ENCODE peak calls at places on chromosomes 3 and 15, in five cellular contexts. C, V, L, S and R are unnamed samples.

GRCh38 chr15:42994546-42994945 is 74.0 kb upstream of the TTBK2 start:
- DNase-seq in C (no peak), V (no peak), L (no peak), S (no peak), R (no peak)

GRCh38 chr15:67946701-67947100 is 106.9 kb upstream of the RNU6-1 start:
- DNase-seq in C (no peak), V (no peak), L (no peak), S (no peak), R (no peak)

GRCh38 chr15:78364233-78364632 is 24.1 kb downstream of the CRABP1 start:
- DNase-seq in C (peak), V (no peak), L (peak), S (no peak), R (no peak)

GRCh38 chr15:49225572-49226281 is 55.7 kb downstream of the GALK2 start:
- DNase-seq in C (no peak), V (no peak), L (no peak), S (peak), R (no peak)

GRCh38 chr3:64766463-64766862 is 78.7 kb upstream of the ADAMTS9 start:
- DNase-seq in C (no peak), V (no peak), L (no peak), S (no peak), R (no peak)

GRCh38 chr15:100457201-100457600 is 71.5 kb downstream of the CERS3 start:
- DNase-seq in C (no peak), V (no peak), L (no peak), S (no peak), R (no peak)

GRCh38 chr15:91472316-91472756 is 372.3 kb downstream of the SV2B start:
- DNase-seq in C (no peak), V (no peak), L (no peak), S (no peak), R (no peak)

GRCh38 chr3:192514754-192515660 is 212.3 kb downstream of the FGF12 start:
- DNase-seq in C (peak), V (no peak), L (peak), S (peak), R (no peak)

GRCh38 chr15:68775671-68776476 is 44.8 kb downstream of the ANP32A start:
- DNase-seq in C (no peak), V (no peak), L (no peak), S (no peak), R (no peak)

GRCh38 chr3:108401836-108402235 is 105.5 kb downstream of the HHLA2 start:
- DNase-seq in C (no peak), V (no peak), L (no peak), S (no peak), R (no peak)

GRCh38 chr15:68278345-68279217 is 1.0 kb downstream of the FEM1B start:
- DNase-seq in C (peak), V (peak), L (no peak), S (no peak), R (no peak)

GRCh38 chr3:157888040-157888439 is 218.2 kb downstream of the SHOX2 start:
- DNase-seq in C (no peak), V (no peak), L (no peak), S (no peak), R (no peak)

GRCh38 chr3:3615533-3615932 is 183.7 kb upstream of the LRRN1 start:
- DNase-seq in C (no peak), V (no peak), L (no peak), S (no peak), R (no peak)

GRCh38 chr3:121018917-121019321 is 110.9 kb downstream of the STXBP5L start:
- DNase-seq in C (no peak), V (no peak), L (no peak), S (no peak), R (no peak)

GRCh38 chr3:20047341-20047779 is 7.1 kb downstream of the KAT2B start:
- DNase-seq in C (no peak), V (no peak), L (no peak), S (no peak), R (no peak)

GRCh38 chr15:47715402-47715801 is 1.9 kb upstream of the SEMA6D start:
- DNase-seq in C (no peak), V (no peak), L (no peak), S (no peak), R (no peak)

GRCh38 chr3:10224794-10225660 is 23.2 kb upstream of the TATDN2 start:
- DNase-seq in C (peak), V (peak), L (peak), S (no peak), R (peak)

GRCh38 chr15:60137711-60138396 is 133.7 kb downstream of the FOXB1 start:
- DNase-seq in C (no peak), V (no peak), L (no peak), S (no peak), R (no peak)

GRCh38 chr15:80953953-80954778 is 35.5 kb downstream of the MESD start:
- DNase-seq in C (no peak), V (no peak), L (no peak), S (no peak), R (no peak)

GRCh38 chr15:99123706-99124451 is 19.0 kb downstream of the SYNM start:
- DNase-seq in C (peak), V (no peak), L (peak), S (peak), R (no peak)

GRCh38 chr3:154209499-154209898 is 88.3 kb downstream of the ARHGEF26 start:
- DNase-seq in C (no peak), V (no peak), L (no peak), S (no peak), R (no peak)